ENCODE peak calls at places on chromosomes 12 and 14, in four cellular contexts. M is tibial artery, D is substantia nigra, W is C1 segment of cervical spinal cord. B is an unnamed sample.

GRCh38 chr12:101117842-101118241 is 92.2 kb downstream of the SLC5A8 start:
- DNase-seq in M (no peak), D (no peak), W (no peak), B (no peak)

GRCh38 chr12:15719230-15719629 is 70.0 kb downstream of the EPS8 start:
- DNase-seq in M (no peak), D (no peak), W (no peak), B (no peak)

GRCh38 chr12:27906658-27907473 is 65.7 kb downstream of the PTHLH start:
- DNase-seq in M (no peak), D (no peak), W (no peak), B (no peak)

GRCh38 chr12:18483723-18484325 is 222.5 kb downstream of the PIK3C2G start:
- DNase-seq in M (no peak), D (no peak), W (no peak), B (no peak)

GRCh38 chr14:75229923-75230792 is 48.5 kb upstream of the FOS start:
- DNase-seq in M (no peak), D (no peak), W (no peak), B (no peak)

GRCh38 chr14:24053548-24054323 is 1.9 kb downstream of the CARMIL3 start:
- DNase-seq in M (no peak), D (no peak), W (no peak), B (peak; percentile 27)

GRCh38 chr12:30795660-30796507 is 41.1 kb upstream of the CAPRIN2 start:
- DNase-seq in M (peak; percentile 65), D (no peak), W (peak; percentile 15), B (peak; percentile 64)

GRCh38 chr14:100872641-100873071 is 30.9 kb downstream of the RTL1 start:
- DNase-seq in M (no peak), D (no peak), W (no peak), B (peak; percentile 44)

GRCh38 chr12:116916122-116916521 is 5.4 kb downstream of the FBXW8 start:
- DNase-seq in M (no peak), D (no peak), W (no peak), B (no peak)

GRCh38 chr12:52278931-52279682 is 4.7 kb downstream of the KRT86 start:
- DNase-seq in M (peak; percentile 67), D (peak; percentile 11), W (peak; percentile 34), B (peak; percentile 96)

GRCh38 chr14:34051966-34052657 is 101.2 kb upstream of the EGLN3 start:
- DNase-seq in M (peak; percentile 41), D (no peak), W (no peak), B (no peak)

GRCh38 chr12:122951979-122952892 is 14.0 kb downstream of the ABCB9 start:
- DNase-seq in M (peak; percentile 73), D (no peak), W (peak; percentile 28), B (peak; percentile 80)

GRCh38 chr14:100384819-100385813 is 62.0 kb downstream of the SLC25A47 start:
- DNase-seq in M (no peak), D (no peak), W (no peak), B (no peak)

GRCh38 chr12:109645708-109646107 is 67.9 kb upstream of the FAM222A start:
- DNase-seq in M (no peak), D (no peak), W (no peak), B (no peak)

GRCh38 chr12:123151679-123152454 is 977 bp upstream of the PITPNM2 start:
- DNase-seq in M (no peak), D (no peak), W (no peak), B (no peak)

GRCh38 chr14:68363841-68364711 is 428.8 kb downstream of the ZFP36L1 start:
- DNase-seq in M (peak; percentile 62), D (no peak), W (peak; percentile 24), B (peak; percentile 87)

GRCh38 chr12:93901739-93902138 is 224.6 kb downstream of the CRADD start:
- DNase-seq in M (no peak), D (no peak), W (no peak), B (no peak)

GRCh38 chr12:12561305-12562015 is 1.2 kb downstream of the DUSP16 start:
- DNase-seq in M (peak; percentile 66), D (peak; percentile 16), W (peak; percentile 35), B (peak; percentile 90)

GRCh38 chr14:81286574-81287370 is 66.0 kb upstream of the GTF2A1 start:
- DNase-seq in M (no peak), D (no peak), W (no peak), B (no peak)

GRCh38 chr14:45610303-45610702 is 357.3 kb upstream of the MIS18BP1 start:
- DNase-seq in M (no peak), D (no peak), W (no peak), B (no peak)

GRCh38 chr12:52295663-52296062 is 4.3 kb upstream of the KRT81 start:
- DNase-seq in M (no peak), D (no peak), W (no peak), B (no peak)

GRCh38 chr14:72809063-72809462 is 84.8 kb downstream of the DPF3 start:
- DNase-seq in M (no peak), D (no peak), W (no peak), B (no peak)

GRCh38 chr14:105700622-105701288 is 174.4 kb downstream of the TMEM121 start:
- DNase-seq in M (no peak), D (no peak), W (no peak), B (no peak)

GRCh38 chr14:99737451-99737951 is 53.4 kb downstream of the CYP46A1 start:
- DNase-seq in M (peak; percentile 76), D (no peak), W (peak; percentile 34), B (peak; percentile 88)

GRCh38 chr12:104282109-104282508 is 21.4 kb upstream of the EID3 start:
- DNase-seq in M (no peak), D (no peak), W (no peak), B (no peak)

GRCh38 chr12:92470608-92471021 is 232.2 kb upstream of the PLEKHG7 start:
- DNase-seq in M (no peak), D (no peak), W (no peak), B (no peak)

GRCh38 chr12:78088391-78088832 is 257.7 kb downstream of the NAV3 start:
- DNase-seq in M (no peak), D (no peak), W (no peak), B (no peak)

GRCh38 chr12:48750769-48751356 is 34.4 kb upstream of the CCNT1 start:
- DNase-seq in M (no peak), D (no peak), W (no peak), B (no peak)

B was measured in left lung.